ENCODE peak calls at places on chromosomes 12 and 14, in six cellular contexts. E is GM12878, R is HepG2, H is K562, O is A549, T is upper lobe of left lung. V is an unnamed sample.

GRCh38 chr12:124510301-124510970 is 57.0 kb downstream of the NCOR2 start:
- ATAC-seq in O (no peak), H (no peak), E (peak), T (no peak), R (peak), V (no peak)

GRCh38 chr14:100142073-100143040 is 17.1 kb downstream of the DEGS2 start:
- ATAC-seq in H (peak), R (no peak), E (no peak), O (no peak), T (no peak), V (peak)

GRCh38 chr12:22858849-22859569 is 234.0 kb downstream of the ETNK1 start:
- ATAC-seq in E (peak), R (no peak), T (no peak), H (no peak), O (peak), V (no peak)

GRCh38 chr14:35395283-35395682 is 9.3 kb downstream of the NFKBIA start:
- ATAC-seq in E (no peak), T (no peak), O (no peak), R (no peak), H (no peak), V (no peak)

GRCh38 chr14:30129795-30130194 is 202.1 kb upstream of the PRKD1 start:
- ATAC-seq in H (no peak), R (no peak), T (no peak), O (no peak), E (no peak), V (no peak)

GRCh38 chr14:52923902-52924575 is 26.8 kb downstream of the FERMT2 start:
- ATAC-seq in H (peak), R (peak), T (no peak), E (peak), O (peak), V (no peak)

GRCh38 chr12:79776111-79776510 is 85.3 kb upstream of the PAWR start:
- ATAC-seq in R (no peak), T (no peak), E (no peak), O (no peak), H (no peak), V (no peak)

GRCh38 chr12:113463746-113464743 is 7.6 kb downstream of the LHX5 start:
- ATAC-seq in E (no peak), H (no peak), T (no peak), O (no peak), R (no peak), V (no peak)

GRCh38 chr14:70600382-70601157 is at the start of gene MED6:
- ATAC-seq in R (peak), T (peak), E (peak), O (peak), H (peak), V (peak)
- TF ChIP-seq POLR2A in R (peak), T (no peak), E (peak), O (peak), H (peak), V (no peak)

DNA sequence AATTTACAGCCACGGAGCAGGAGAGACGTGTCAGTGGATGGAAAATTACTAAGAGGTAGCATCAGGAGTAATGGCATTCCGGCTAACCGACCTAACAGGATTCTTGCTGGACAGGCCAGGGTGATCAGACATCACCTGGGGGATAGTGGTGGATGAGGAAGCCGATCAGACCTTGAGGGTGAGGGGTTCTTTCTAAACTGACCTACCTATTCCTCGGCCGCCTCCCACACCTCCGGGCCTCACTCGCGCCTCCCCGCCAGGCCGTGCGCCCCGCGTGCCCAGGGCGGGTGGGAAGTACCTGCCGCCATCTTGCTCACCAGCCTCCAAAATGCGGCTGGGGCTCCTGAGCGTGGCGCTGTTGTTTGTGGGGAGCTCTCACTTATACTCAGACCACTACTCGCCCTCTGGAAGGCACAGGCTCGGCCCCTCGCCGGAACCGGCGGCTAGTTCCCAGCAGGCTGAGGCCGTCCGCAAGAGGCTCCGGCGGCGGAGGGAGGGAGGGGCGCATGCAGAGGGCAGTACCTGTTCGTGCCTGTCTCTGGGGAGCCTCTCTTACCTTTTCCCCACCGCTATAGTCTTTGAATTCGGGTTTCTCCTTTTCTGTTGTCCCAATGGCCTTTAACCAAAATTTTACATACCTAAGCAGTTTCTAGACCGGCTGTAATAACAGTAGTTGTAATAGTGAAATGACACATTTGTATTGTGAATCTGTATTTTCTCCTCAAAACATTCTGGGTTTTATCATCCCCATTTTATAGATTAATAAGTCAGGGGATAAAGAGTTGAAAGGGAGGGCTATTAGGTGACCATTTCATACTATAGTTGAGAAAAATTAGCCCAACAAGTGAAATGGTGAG is at the start of gene TMPRSS12:
- ATAC-seq in R (no peak), E (no peak), O (no peak), T (peak), H (no peak), V (no peak)
- H3K4me3 ChIP-seq in R (no peak), E (no peak), O (no peak), T (peak), H (no peak), V (peak)

DNA sequence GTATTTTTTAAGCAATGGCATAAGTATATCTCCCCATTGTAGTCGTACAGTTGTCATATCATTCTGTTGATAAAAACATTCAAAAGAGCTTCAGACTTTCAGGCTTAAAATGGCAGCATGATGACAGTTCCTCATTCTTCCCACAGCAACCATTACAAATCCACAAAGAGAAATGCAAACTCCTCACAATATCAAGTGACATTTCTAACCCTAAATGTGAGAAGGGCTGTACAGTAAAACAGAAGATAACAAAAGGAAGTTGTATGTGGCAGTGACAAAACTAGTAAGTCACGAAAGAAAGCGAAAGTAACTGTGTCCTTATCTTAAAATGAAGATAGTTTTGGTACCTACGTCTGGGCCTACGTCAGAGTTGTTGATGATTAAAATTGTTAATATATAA is 46.7 kb downstream of the GXYLT1 start:
- ATAC-seq in R (no peak), H (peak), E (peak), O (no peak), T (peak), V (no peak)
- TF ChIP-seq EP300 in R (no peak), H (peak), E (no peak), O (no peak), T (no peak), V (no peak)

GRCh38 chr12:93570552-93571359 is 1.7 kb upstream of the SOCS2 start:
- ATAC-seq in H (peak), R (peak), O (peak), T (peak), E (peak), V (peak)
- TF ChIP-seq POLR2A in H (peak), R (no peak), O (peak), T (no peak), E (peak), V (peak)

DNA sequence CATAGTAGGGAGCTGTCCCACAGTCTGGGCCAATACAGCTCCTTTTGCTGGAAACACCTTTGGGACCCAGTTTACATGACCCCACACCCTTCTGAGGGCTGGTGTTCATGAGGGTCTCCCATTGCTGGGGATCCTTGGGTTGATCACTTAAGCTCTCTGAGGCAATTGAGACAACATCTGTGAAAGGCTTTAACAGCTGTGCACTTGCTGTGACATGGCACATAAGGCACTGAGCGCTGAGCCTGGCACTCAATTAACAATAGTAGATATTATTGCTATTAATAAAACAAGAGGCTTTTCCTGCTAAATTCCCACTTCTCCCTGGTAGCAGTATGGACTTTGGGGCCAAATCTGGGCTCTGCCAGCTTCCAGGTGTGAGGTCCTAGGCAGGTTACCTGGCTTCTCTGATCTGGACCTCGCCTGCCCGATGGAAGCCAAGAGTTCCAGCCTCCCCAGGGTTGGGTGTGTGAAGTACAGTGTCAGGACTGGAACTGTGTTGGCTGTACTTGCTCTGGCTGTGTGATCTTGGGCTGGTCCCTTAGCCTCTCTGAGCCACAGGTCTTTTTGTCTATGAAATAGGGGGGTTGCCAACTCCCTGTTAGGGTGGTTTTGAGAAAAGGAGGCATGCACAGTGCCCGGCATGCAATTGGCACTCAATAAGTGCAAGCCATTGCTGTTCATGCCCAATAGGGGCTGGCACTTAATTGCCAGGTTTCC is 3.1 kb downstream of the SH2B3 start:
- ATAC-seq in R (no peak), O (no peak), E (no peak), H (no peak), T (no peak), V (no peak)
- H3K4me3 ChIP-seq in R (no peak), O (no peak), E (peak), H (peak), T (peak), V (peak)